ENCODE peak calls at places on chromosomes 4 and X, in five cellular contexts. B is HCT116, R is HepG2, J is SK-N-SH, E is H1. W is an unnamed sample.

GRCh38 chr4:74531952-74532794 is 87.2 kb downstream of the AREG start:
- DNase-seq in J (peak), B (peak), E (peak), R (peak), W (peak)

GRCh38 chr4:93147524-93148212 is 680.9 kb upstream of the ATOH1 start:
- DNase-seq in B (no peak), J (no peak), R (no peak), E (peak), W (no peak)

GRCh38 chr4:3657917-3658913 is 108.0 kb upstream of the ADRA2C start:
- DNase-seq in J (peak), E (no peak), B (no peak), R (no peak), W (no peak)

GRCh38 chr4:95546866-95547707 is 1.7 kb downstream of the UNC5C start:
- DNase-seq in B (no peak), E (no peak), R (no peak), J (peak), W (no peak)

GRCh38 chr4:110515676-110516075 is 39.7 kb downstream of the ENPEP start:
- DNase-seq in E (no peak), B (no peak), J (no peak), R (no peak), W (no peak)

GRCh38 chr4:65367306-65367705 is 303.0 kb downstream of the EPHA5 start:
- DNase-seq in J (no peak), R (no peak), E (no peak), B (no peak), W (no peak)

GRCh38 chrX:119190736-119191282 is 45.3 kb upstream of the PGRMC1 start:
- DNase-seq in B (no peak), J (no peak), R (no peak), E (no peak), W (no peak)

GRCh38 chr4:87409420-87409939 is 12.9 kb upstream of the NUDT9 start:
- DNase-seq in B (no peak), J (no peak), E (no peak), R (peak), W (no peak)

GRCh38 chr4:46444318-46444717 is 54.4 kb upstream of the GABRA2 start:
- DNase-seq in E (no peak), J (no peak), R (no peak), B (no peak), W (no peak)

GRCh38 chr4:76203541-76203940 is 10.1 kb downstream of the SCARB2 start:
- DNase-seq in E (no peak), R (no peak), B (no peak), J (no peak), W (no peak)

GRCh38 chr4:173013232-173013932 is 155.2 kb upstream of the GALNT7 start:
- DNase-seq in E (no peak), J (peak), B (no peak), R (peak), W (peak)

GRCh38 chrX:136185409-136186022 is 38.2 kb downstream of the FHL1 start:
- DNase-seq in R (no peak), E (no peak), J (no peak), B (peak), W (no peak)

GRCh38 chrX:12309733-12310054 is 171.4 kb downstream of the FRMPD4 start:
- DNase-seq in J (no peak), B (no peak), E (no peak), R (no peak), W (no peak)

GRCh38 chr4:36165256-36166005 is 78.9 kb downstream of the ARAP2 start:
- DNase-seq in R (no peak), J (no peak), B (no peak), E (no peak), W (no peak)

GRCh38 chrX:48101443-48101842 is 29.0 kb upstream of the SPACA5B start:
- DNase-seq in R (no peak), J (no peak), B (no peak), E (no peak), W (no peak)

GRCh38 chrX:103446665-103447302 is 70.4 kb downstream of the BEX3 start:
- DNase-seq in B (no peak), R (no peak), E (no peak), J (no peak), W (no peak)

GRCh38 chr4:107050525-107051135 is 14.5 kb upstream of the DKK2 start:
- DNase-seq in R (peak), J (no peak), E (no peak), B (peak), W (peak)

GRCh38 chrX:54492340-54492739 is 3.7 kb downstream of the FGD1 start:
- DNase-seq in E (no peak), R (no peak), J (no peak), B (no peak), W (no peak)

GRCh38 chrX:44012484-44013096 is 39.4 kb upstream of the NDP start:
- DNase-seq in B (peak), E (no peak), R (no peak), J (no peak), W (no peak)

GRCh38 chr4:112297495-112297894 is 326 bp downstream of the ALPK1 start:
- DNase-seq in E (no peak), R (no peak), J (no peak), B (no peak), W (no peak)

GRCh38 chr4:132910226-132910748 is 238.8 kb upstream of the PCDH10 start:
- DNase-seq in B (no peak), J (no peak), R (no peak), E (no peak), W (no peak)

GRCh38 chr4:71389149-71389840 is 50.5 kb downstream of the SLC4A4 start:
- DNase-seq in J (no peak), B (no peak), E (no peak), R (no peak), W (no peak)

GRCh38 chr4:117987464-117987863 is 46.8 kb upstream of the NDST3 start:
- DNase-seq in J (no peak), R (no peak), B (no peak), E (no peak), W (no peak)

GRCh38 chr4:153465922-153466636 is at the start of gene TMEM131L:
- DNase-seq in E (no peak), B (peak), R (peak), J (peak), W (peak)

GRCh38 chr4:66766557-66766956 is 778.7 kb downstream of the CENPC start:
- DNase-seq in R (no peak), B (no peak), J (no peak), E (no peak), W (no peak)

GRCh38 chr4:22635692-22636091 is 57.0 kb upstream of the GBA3 start:
- DNase-seq in R (no peak), J (no peak), B (no peak), E (no peak), W (peak)

GRCh38 chrX:45667666-45668065 is 467.0 kb upstream of the DIPK2B start:
- DNase-seq in B (peak), R (no peak), J (no peak), E (no peak), W (no peak)

GRCh38 chrX:42946544-42947223 is 168.7 kb upstream of the PPP1R2C start:
- DNase-seq in J (no peak), E (no peak), B (no peak), R (no peak), W (no peak)

GRCh38 chr4:48194986-48195773 is 61.1 kb upstream of the TXK start:
- DNase-seq in R (no peak), J (peak), B (no peak), E (no peak), W (no peak)

GRCh38 chr4:71184195-71184781 is 154.5 kb upstream of the SLC4A4 start:
- DNase-seq in R (peak), E (no peak), B (peak), J (peak), W (peak)

GRCh38 chr4:168515222-168516011 is 18.6 kb downstream of the PALLD start:
- DNase-seq in R (no peak), J (no peak), B (no peak), E (no peak), W (no peak)

GRCh38 chr4:80619070-80619674 is 283.6 kb downstream of the CFAP299 start:
- DNase-seq in B (peak), E (no peak), J (no peak), R (peak), W (no peak)

DNA sequence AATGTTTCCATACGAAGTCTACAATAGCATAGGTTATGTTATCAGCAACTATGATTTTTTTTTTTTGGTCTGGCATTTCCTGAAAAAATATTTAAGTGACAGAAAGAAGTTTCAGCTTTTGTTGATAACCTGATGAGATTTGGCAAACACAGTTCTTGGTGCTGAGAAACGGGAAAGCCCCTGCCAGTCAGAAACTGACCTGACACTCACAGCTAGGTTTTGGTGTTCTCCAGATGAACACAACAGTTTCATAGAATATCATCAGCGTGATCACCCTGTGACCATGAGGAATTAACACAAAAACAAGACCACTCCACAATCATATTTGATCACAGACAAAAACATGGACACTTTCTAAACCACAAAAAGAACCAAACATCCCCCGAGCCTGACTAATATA is 152.5 kb upstream of the DCAF8L1 start:
- DNase-seq in B (no peak), J (no peak), E (no peak), R (no peak), W (no peak)
- TF ChIP-seq JUND in B (no peak), J (no peak), E (no peak), R (no peak), W (no peak)

GRCh38 chr4:38163216-38164006 is 203.2 kb downstream of the PTTG2 start:
- DNase-seq in R (no peak), B (no peak), E (no peak), J (no peak), W (no peak)
- TF ChIP-seq JUND in R (no peak), B (peak), E (no peak), J (no peak), W (no peak)

GRCh38 chr4:154741877-154742851 is 1.6 kb upstream of the LRAT start:
- DNase-seq in J (peak), B (no peak), E (peak), R (no peak), W (no peak)
- TF ChIP-seq JUND in J (no peak), B (no peak), E (no peak), R (no peak), W (no peak)

DNA sequence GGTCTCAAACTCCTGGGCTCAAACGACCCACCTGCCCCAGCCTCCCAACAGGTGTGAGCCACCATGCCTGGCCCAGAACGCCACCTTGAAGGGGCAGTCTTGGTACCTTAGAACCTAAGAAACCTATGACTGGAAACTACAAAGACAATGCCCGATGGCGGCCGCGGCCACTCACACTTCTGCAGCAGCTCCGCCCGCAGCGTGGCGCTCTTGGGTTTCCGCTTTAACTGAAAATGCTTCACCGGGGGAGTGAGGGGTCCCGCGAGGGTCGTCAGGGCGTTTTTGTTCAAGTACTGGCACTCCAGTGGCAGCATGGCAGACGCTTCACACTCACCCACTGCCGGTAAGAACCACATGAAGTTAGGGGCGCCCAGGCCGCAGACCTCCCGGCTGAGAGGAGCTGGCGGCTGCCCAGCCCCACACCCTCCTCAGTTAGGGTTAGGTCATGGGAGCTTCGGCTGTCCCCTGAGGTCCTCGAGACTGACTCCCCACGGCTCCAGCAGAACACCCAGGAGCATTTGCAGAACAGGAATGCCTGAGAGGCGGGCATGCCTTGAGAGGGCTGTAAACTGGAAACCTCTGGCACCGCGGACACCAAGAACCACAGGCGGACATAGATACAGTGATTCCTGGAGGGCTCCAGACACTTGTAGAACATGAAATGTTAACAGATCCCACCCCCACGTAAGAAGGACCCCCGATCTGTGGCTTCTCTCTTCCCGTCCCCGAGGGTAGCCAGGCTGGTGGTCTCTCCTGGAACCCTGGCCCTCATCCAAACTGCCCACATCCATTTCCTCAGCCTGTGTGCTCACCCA is 19.0 kb downstream of the NELFA start:
- DNase-seq in B (no peak), E (no peak), J (no peak), R (no peak), W (no peak)
- TF ChIP-seq JUND in B (no peak), E (no peak), J (no peak), R (no peak), W (no peak)

DNA sequence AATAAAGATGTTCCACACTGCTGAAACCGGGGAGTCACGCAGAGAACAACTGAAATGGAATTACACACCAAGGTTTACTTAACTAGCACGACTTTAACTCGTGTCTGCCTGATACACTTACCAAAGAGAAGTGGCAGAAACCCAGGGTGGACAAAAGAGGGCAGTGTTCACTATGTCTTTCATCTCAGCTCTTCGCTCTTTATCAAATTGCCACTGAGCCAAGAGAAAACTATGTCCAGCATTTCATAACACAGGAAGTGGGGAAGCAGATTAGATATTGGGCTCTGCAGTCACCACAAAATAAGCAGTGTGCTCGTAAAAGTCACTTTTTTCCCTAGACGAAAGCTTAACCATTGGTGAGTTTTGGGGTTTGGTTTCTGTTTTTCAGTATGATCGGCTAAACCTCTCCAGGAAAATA is 155.7 kb downstream of the CHIC2 start:
- DNase-seq in E (no peak), R (peak), B (peak), J (peak), W (peak)
- TF ChIP-seq JUND in E (no peak), R (no peak), B (no peak), J (no peak), W (no peak)

DNA sequence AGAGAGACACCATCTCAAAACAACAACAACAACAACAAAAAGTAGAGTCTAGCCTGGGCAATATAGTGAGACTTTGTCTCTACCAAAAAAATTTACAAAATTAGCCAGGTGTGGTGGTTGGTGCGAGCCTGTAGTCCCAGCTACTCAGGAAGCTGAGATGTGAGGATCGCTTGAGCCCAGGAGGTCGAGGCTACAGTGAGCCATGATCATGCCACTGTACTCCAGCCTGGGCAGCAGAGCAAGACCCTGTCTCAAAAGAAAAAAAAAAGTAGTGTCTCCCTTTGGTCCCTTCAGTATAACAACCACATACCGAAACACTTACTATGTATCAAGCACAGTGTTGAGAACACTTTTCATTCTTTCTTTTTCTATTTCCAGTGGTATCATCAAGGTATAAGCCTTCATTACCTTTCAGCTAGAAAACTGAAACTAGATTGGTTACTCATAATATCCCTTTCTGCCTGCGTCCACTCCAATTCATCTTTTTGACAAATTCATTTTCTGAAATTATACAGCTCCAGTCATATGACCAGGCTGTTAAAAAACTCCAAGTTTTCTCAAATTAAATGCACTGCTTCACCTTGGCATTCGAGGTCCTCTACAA is 54.1 kb downstream of the RPS6KA3 start:
- DNase-seq in R (no peak), B (no peak), E (no peak), J (no peak), W (no peak)
- TF ChIP-seq JUND in R (no peak), B (no peak), E (no peak), J (no peak), W (no peak)

GRCh38 chr4:145723336-145723735 is 43.4 kb downstream of the C4orf51 start:
- DNase-seq in E (no peak), J (no peak), R (no peak), B (no peak), W (no peak)

GRCh38 chr4:145720656-145721055 is 40.7 kb downstream of the C4orf51 start:
- DNase-seq in J (no peak), R (no peak), E (no peak), B (no peak), W (no peak)

GRCh38 chr4:145716661-145717200 is 36.8 kb downstream of the C4orf51 start:
- DNase-seq in R (no peak), E (no peak), B (no peak), J (no peak), W (no peak)

GRCh38 chr4:145722561-145722960 is 42.6 kb downstream of the C4orf51 start:
- DNase-seq in E (no peak), J (no peak), R (no peak), B (no peak), W (no peak)

DNA sequence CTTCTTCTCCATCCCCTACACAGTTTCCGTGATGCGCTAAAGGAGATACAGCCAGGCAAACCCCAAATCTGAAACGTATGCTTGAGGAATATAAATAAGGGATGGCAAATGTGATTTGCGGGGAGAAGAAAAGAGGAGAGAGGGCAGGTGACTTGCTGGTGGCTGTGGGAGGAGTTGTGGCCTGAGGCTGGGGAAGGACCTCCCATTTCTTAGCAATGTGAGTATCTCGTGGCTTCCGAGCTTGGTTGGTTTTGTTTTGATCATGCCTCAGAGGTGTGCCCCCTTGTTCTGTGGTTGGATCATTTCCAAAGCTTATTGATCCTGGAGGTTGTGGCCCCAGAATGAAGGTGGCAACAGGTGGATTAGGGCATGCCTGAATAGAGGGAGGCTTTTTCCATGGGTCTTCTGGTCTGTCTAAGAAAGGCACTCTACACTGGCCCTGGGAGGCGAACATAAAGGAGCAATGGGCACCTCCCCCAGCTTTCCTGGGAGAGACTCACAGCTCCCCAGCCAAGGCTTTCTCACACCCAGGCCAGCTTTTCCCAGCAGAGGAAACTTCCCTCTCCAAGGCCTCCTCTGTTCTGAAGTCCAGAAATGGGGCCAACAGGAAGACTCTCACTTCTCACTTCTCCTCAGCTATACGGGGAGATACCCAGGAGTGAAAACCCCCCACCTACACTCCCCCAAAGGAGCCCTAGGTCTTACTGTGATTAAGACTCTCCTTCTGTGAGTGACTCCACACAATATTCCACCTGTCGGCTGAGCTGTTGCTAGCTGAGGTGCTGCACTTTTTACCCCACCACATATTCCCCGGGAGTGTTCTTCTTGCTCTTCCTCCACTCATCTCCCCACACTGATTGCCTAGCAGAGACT is 40.0 kb downstream of the C4orf51 start:
- DNase-seq in R (no peak), E (no peak), J (no peak), B (no peak), W (no peak)
- TF ChIP-seq JUND in R (no peak), E (no peak), J (no peak), B (no peak), W (no peak)